ENCODE peak calls at places on chromosome 22, in four cellular contexts. One of them, this sample, is unnamed.

GRCh38 chr22:24594569-24595120 is 1.8 kb upstream of the LRRC75B start:
- DNase-seq in naive thymus-derived CD4-positive, alpha-beta T cell: no peak
- DNase-seq in ovary: no peak
- DNase-seq in sigmoid colon: no peak
- DNase-seq in this sample: no peak

GRCh38 chr22:37566329-37566837 is 6.1 kb downstream of the CDC42EP1 start:
- DNase-seq in naive thymus-derived CD4-positive, alpha-beta T cell: no peak
- DNase-seq in ovary: no peak
- DNase-seq in sigmoid colon: no peak
- DNase-seq in this sample: peak

GRCh38 chr22:46250783-46251125 is 661 bp upstream of the CDPF1 start:
- DNase-seq in naive thymus-derived CD4-positive, alpha-beta T cell: no peak
- DNase-seq in ovary: no peak
- DNase-seq in sigmoid colon: no peak
- DNase-seq in this sample: no peak

GRCh38 chr22:28703436-28703835 is 23.8 kb upstream of the TTC28 start:
- DNase-seq in naive thymus-derived CD4-positive, alpha-beta T cell: no peak
- DNase-seq in ovary: no peak
- DNase-seq in sigmoid colon: no peak
- DNase-seq in this sample: no peak

GRCh38 chr22:31881867-31882266 is 62.5 kb upstream of the YWHAH start:
- DNase-seq in naive thymus-derived CD4-positive, alpha-beta T cell: no peak
- DNase-seq in ovary: no peak
- DNase-seq in sigmoid colon: no peak
- DNase-seq in this sample: no peak

GRCh38 chr22:19473578-19473977 is 5.4 kb downstream of the UFD1 start:
- DNase-seq in naive thymus-derived CD4-positive, alpha-beta T cell: no peak
- DNase-seq in ovary: no peak
- DNase-seq in sigmoid colon: no peak
- DNase-seq in this sample: no peak

GRCh38 chr22:25404923-25405853 is 159.3 kb upstream of the GRK3 start:
- DNase-seq in naive thymus-derived CD4-positive, alpha-beta T cell: peak
- DNase-seq in ovary: peak
- DNase-seq in sigmoid colon: peak
- DNase-seq in this sample: peak

GRCh38 chr22:32901925-32902324 is 100.4 kb downstream of the TIMP3 start:
- DNase-seq in naive thymus-derived CD4-positive, alpha-beta T cell: no peak
- DNase-seq in ovary: no peak
- DNase-seq in sigmoid colon: no peak
- DNase-seq in this sample: no peak

GRCh38 chr22:35379146-35379993 is 1.5 kb upstream of the HMOX1 start:
- DNase-seq in naive thymus-derived CD4-positive, alpha-beta T cell: no peak
- DNase-seq in ovary: no peak
- DNase-seq in sigmoid colon: no peak
- DNase-seq in this sample: no peak

GRCh38 chr22:36220457-36220921 is 18.8 kb downstream of the APOL2 start:
- DNase-seq in naive thymus-derived CD4-positive, alpha-beta T cell: no peak
- DNase-seq in ovary: peak
- DNase-seq in sigmoid colon: peak
- DNase-seq in this sample: no peak

GRCh38 chr22:29023172-29023796 is 38.3 kb downstream of the C22orf31 start:
- DNase-seq in naive thymus-derived CD4-positive, alpha-beta T cell: no peak
- DNase-seq in ovary: no peak
- DNase-seq in sigmoid colon: no peak
- DNase-seq in this sample: no peak

GRCh38 chr22:46589141-46589748 is 30.9 kb upstream of the GRAMD4 start:
- DNase-seq in naive thymus-derived CD4-positive, alpha-beta T cell: no peak
- DNase-seq in ovary: no peak
- DNase-seq in sigmoid colon: no peak
- DNase-seq in this sample: no peak

GRCh38 chr22:35506259-35506570 is 34.4 kb upstream of the RASD2 start:
- DNase-seq in naive thymus-derived CD4-positive, alpha-beta T cell: no peak
- DNase-seq in ovary: no peak
- DNase-seq in sigmoid colon: no peak
- DNase-seq in this sample: no peak

GRCh38 chr22:23054531-23055257 is 15.6 kb upstream of the GNAZ start:
- DNase-seq in naive thymus-derived CD4-positive, alpha-beta T cell: no peak
- DNase-seq in ovary: no peak
- DNase-seq in sigmoid colon: no peak
- DNase-seq in this sample: no peak

GRCh38 chr22:41659941-41660340 is 28.7 kb downstream of the SNU13 start:
- DNase-seq in naive thymus-derived CD4-positive, alpha-beta T cell: no peak
- DNase-seq in ovary: no peak
- DNase-seq in sigmoid colon: no peak
- DNase-seq in this sample: no peak
- H3K4me3 ChIP-seq in naive thymus-derived CD4-positive, alpha-beta T cell: no peak
- H3K4me3 ChIP-seq in ovary: no peak
- H3K4me3 ChIP-seq in sigmoid colon: no peak
- H3K4me3 ChIP-seq in this sample: no peak

GRCh38 chr22:41216984-41217383 is 11.9 kb downstream of the L3MBTL2 start:
- DNase-seq in naive thymus-derived CD4-positive, alpha-beta T cell: no peak
- DNase-seq in ovary: peak
- DNase-seq in sigmoid colon: peak
- DNase-seq in this sample: no peak

GRCh38 chr22:41222846-41223507 is 17.8 kb downstream of the CHADL start:
- DNase-seq in naive thymus-derived CD4-positive, alpha-beta T cell: no peak
- DNase-seq in ovary: no peak
- DNase-seq in sigmoid colon: no peak
- DNase-seq in this sample: no peak

GRCh38 chr22:41215409-41215808 is 10.3 kb downstream of the L3MBTL2 start:
- DNase-seq in naive thymus-derived CD4-positive, alpha-beta T cell: no peak
- DNase-seq in ovary: no peak
- DNase-seq in sigmoid colon: no peak
- DNase-seq in this sample: no peak

GRCh38 chr22:41215926-41216325 is 10.8 kb downstream of the L3MBTL2 start:
- DNase-seq in naive thymus-derived CD4-positive, alpha-beta T cell: no peak
- DNase-seq in ovary: no peak
- DNase-seq in sigmoid colon: no peak
- DNase-seq in this sample: no peak

GRCh38 chr22:41217553-41218157 is 12.5 kb downstream of the L3MBTL2 start:
- DNase-seq in naive thymus-derived CD4-positive, alpha-beta T cell: no peak
- DNase-seq in ovary: peak
- DNase-seq in sigmoid colon: peak
- DNase-seq in this sample: peak
- H3K4me3 ChIP-seq in naive thymus-derived CD4-positive, alpha-beta T cell: no peak
- H3K4me3 ChIP-seq in ovary: no peak
- H3K4me3 ChIP-seq in sigmoid colon: peak
- H3K4me3 ChIP-seq in this sample: peak

GRCh38 chr22:43201486-43202219 is 14.7 kb upstream of the TTLL12 start:
- DNase-seq in naive thymus-derived CD4-positive, alpha-beta T cell: no peak
- DNase-seq in ovary: no peak
- DNase-seq in sigmoid colon: no peak
- DNase-seq in this sample: no peak
- H3K4me3 ChIP-seq in naive thymus-derived CD4-positive, alpha-beta T cell: no peak
- H3K4me3 ChIP-seq in ovary: no peak
- H3K4me3 ChIP-seq in sigmoid colon: no peak
- H3K4me3 ChIP-seq in this sample: no peak

GRCh38 chr22:42298746-42299145 is 28.3 kb upstream of the TCF20 start:
- DNase-seq in naive thymus-derived CD4-positive, alpha-beta T cell: no peak
- DNase-seq in ovary: no peak
- DNase-seq in sigmoid colon: no peak
- DNase-seq in this sample: no peak

GRCh38 chr22:42297778-42298177 is 27.3 kb upstream of the TCF20 start:
- DNase-seq in naive thymus-derived CD4-positive, alpha-beta T cell: no peak
- DNase-seq in ovary: no peak
- DNase-seq in sigmoid colon: no peak
- DNase-seq in this sample: no peak

GRCh38 chr22:42301072-42301741 is 30.8 kb upstream of the TCF20 start:
- DNase-seq in naive thymus-derived CD4-positive, alpha-beta T cell: no peak
- DNase-seq in ovary: no peak
- DNase-seq in sigmoid colon: no peak
- DNase-seq in this sample: no peak

GRCh38 chr22:42300286-42301071 is 30.0 kb upstream of the TCF20 start:
- DNase-seq in naive thymus-derived CD4-positive, alpha-beta T cell: no peak
- DNase-seq in ovary: no peak
- DNase-seq in sigmoid colon: no peak
- DNase-seq in this sample: no peak

DNA sequence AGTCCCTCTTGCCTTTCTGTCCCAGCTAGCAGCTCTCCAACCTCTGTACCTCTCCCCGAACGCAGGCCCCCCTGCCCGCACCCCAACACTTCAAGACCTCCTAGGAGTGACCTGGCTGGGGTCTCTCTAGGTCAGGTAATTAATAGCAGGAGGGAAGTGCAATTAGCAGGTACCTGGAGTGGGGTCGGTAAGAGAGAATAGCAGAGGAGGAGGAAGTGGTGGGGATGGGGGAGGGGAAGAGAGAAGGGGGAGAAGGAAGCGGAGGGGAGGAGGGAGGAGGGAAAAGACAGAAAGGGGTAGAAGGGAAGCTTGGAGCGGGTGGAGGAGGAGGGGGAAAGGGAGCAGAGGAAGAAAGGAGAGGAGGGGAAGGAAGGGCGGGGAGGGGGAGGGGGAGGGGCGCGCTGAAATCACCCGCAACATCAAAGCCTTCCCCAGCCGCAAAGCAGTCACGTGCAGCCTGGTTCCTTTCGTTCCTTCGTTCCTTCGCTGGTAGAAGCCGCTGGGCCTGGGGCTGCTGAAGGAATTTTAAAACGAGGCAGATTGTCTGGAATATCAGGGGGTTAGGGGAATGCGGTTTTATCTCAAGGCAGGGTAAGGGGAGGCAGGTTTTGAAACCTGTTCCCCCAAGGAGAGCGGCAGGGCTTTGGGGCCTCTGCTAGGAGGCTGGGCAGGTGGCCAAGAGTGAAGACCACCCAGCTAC is 29.3 kb upstream of the TCF20 start:
- DNase-seq in naive thymus-derived CD4-positive, alpha-beta T cell: no peak
- DNase-seq in ovary: no peak
- DNase-seq in sigmoid colon: no peak
- DNase-seq in this sample: peak
- H3K4me3 ChIP-seq in naive thymus-derived CD4-positive, alpha-beta T cell: peak
- H3K4me3 ChIP-seq in ovary: no peak
- H3K4me3 ChIP-seq in sigmoid colon: no peak
- H3K4me3 ChIP-seq in this sample: peak

GRCh38 chr22:30803679-30804078 is 109.0 kb downstream of the OSBP2 start:
- DNase-seq in naive thymus-derived CD4-positive, alpha-beta T cell: no peak
- DNase-seq in ovary: no peak
- DNase-seq in sigmoid colon: no peak
- DNase-seq in this sample: no peak
- H3K4me3 ChIP-seq in naive thymus-derived CD4-positive, alpha-beta T cell: no peak
- H3K4me3 ChIP-seq in ovary: no peak
- H3K4me3 ChIP-seq in sigmoid colon: no peak
- H3K4me3 ChIP-seq in this sample: no peak

DNA sequence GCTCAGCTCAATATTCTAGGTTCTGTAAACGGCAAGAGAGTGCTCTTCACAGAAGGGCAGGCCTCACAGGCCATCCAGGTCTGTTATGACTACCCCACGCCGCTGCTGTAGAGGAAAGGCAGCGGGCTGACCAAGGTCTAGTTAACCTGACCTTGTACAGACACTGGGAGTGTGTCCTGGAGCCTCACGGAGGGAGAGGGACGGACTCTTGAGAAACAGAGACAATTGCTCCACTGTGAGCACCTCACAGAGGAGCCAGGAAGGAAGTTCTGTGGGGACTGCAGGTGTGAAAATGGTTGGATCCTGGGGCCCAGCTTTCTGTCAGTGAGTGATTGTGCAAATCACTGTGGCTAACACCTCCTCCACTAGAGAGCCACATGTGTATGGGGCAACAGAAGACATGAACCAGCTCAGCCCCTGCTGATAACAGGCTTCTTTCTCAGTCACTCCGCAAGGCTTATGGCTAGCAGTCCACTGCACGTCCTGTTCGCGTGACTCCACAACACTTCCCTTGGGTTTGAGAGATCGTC is 31.4 kb upstream of the YPEL1 start:
- DNase-seq in naive thymus-derived CD4-positive, alpha-beta T cell: no peak
- DNase-seq in ovary: no peak
- DNase-seq in sigmoid colon: no peak
- DNase-seq in this sample: peak
- H3K4me3 ChIP-seq in naive thymus-derived CD4-positive, alpha-beta T cell: peak
- H3K4me3 ChIP-seq in ovary: no peak
- H3K4me3 ChIP-seq in sigmoid colon: no peak
- H3K4me3 ChIP-seq in this sample: no peak

GRCh38 chr22:26485991-26486390 is 2.3 kb downstream of the SRRD start:
- DNase-seq in naive thymus-derived CD4-positive, alpha-beta T cell: no peak
- DNase-seq in ovary: no peak
- DNase-seq in sigmoid colon: no peak
- DNase-seq in this sample: no peak
- H3K4me3 ChIP-seq in naive thymus-derived CD4-positive, alpha-beta T cell: no peak
- H3K4me3 ChIP-seq in ovary: no peak
- H3K4me3 ChIP-seq in sigmoid colon: no peak
- H3K4me3 ChIP-seq in this sample: no peak

GRCh38 chr22:22025320-22026156 is 43.0 kb upstream of the TOP3B start:
- DNase-seq in naive thymus-derived CD4-positive, alpha-beta T cell: no peak
- DNase-seq in ovary: no peak
- DNase-seq in sigmoid colon: no peak
- DNase-seq in this sample: no peak

GRCh38 chr22:22027955-22028354 is 45.4 kb upstream of the TOP3B start:
- DNase-seq in naive thymus-derived CD4-positive, alpha-beta T cell: no peak
- DNase-seq in ovary: no peak
- DNase-seq in sigmoid colon: no peak
- DNase-seq in this sample: no peak

GRCh38 chr22:22023581-22024137 is 41.1 kb upstream of the TOP3B start:
- DNase-seq in naive thymus-derived CD4-positive, alpha-beta T cell: no peak
- DNase-seq in ovary: no peak
- DNase-seq in sigmoid colon: no peak
- DNase-seq in this sample: no peak

GRCh38 chr22:22024440-22024839 is 41.9 kb upstream of the TOP3B start:
- DNase-seq in naive thymus-derived CD4-positive, alpha-beta T cell: no peak
- DNase-seq in ovary: no peak
- DNase-seq in sigmoid colon: no peak
- DNase-seq in this sample: no peak

DNA sequence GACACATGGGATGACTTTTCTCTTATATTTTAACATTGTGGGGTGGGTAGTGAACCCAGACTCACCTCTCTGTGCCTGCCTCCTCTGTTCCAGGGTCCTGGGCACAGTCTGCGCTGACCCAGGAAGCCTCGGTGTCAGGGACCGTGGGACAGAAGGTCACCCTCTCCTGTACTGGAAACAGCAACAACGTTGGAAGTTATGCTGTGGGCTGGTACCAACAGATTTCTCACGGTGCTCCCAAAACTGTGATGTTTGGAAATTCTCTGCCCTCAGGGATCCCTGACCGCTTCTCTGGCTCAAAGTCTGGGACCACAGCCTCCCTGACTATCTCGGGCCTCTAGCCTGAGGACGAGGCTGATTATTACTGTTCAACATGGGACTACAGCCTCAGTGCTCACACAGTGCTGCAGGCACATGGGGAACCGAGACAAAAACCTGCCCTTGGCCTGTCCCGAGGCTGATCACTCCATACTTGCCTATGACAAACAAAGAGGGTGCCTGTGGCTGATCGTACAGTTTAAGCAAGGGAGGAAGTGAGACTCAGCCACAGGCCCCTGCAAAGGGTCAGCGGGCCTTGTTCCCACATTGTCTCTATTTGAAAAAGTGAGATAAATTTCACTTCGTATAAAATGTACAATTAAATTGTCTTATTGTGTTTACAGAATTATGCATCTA is 43.7 kb upstream of the TOP3B start:
- DNase-seq in naive thymus-derived CD4-positive, alpha-beta T cell: no peak
- DNase-seq in ovary: no peak
- DNase-seq in sigmoid colon: no peak
- DNase-seq in this sample: no peak
- H3K4me3 ChIP-seq in naive thymus-derived CD4-positive, alpha-beta T cell: no peak
- H3K4me3 ChIP-seq in ovary: no peak
- H3K4me3 ChIP-seq in sigmoid colon: no peak
- H3K4me3 ChIP-seq in this sample: no peak